ENCODE peak calls at places on chromosomes 13 and 19, in seven cellular contexts. I is lower leg skin; V is CD8-positive, alpha-beta T cell; O is sigmoid colon; L is heart left ventricle; P is brain microvascular endothelial cell; C is A549. B is an unnamed sample.

GRCh38 chr19:55494172-55494761 is 6.0 kb downstream of the SSC5D start:
- DNase-seq in C (no peak), O (peak), P (peak), V (no peak), L (peak), I (no peak), B (no peak)

GRCh38 chr13:58087566-58087965 is 456.0 kb downstream of the PCDH17 start:
- DNase-seq in P (no peak), L (no peak), V (no peak), O (no peak), I (no peak), C (no peak), B (no peak)

GRCh38 chr13:45108716-45109706 is 11.3 kb upstream of the GTF2F2 start:
- DNase-seq in L (no peak), V (no peak), P (peak), O (no peak), I (no peak), C (no peak), B (no peak)

GRCh38 chr13:31749929-31750328 is 10.6 kb downstream of the RXFP2 start:
- DNase-seq in L (no peak), O (no peak), P (peak), I (no peak), V (no peak), C (no peak), B (no peak)

GRCh38 chr13:33940898-33941297 is 122.9 kb downstream of the RFC3 start:
- DNase-seq in I (no peak), V (no peak), L (no peak), C (peak), O (no peak), P (no peak), B (no peak)

GRCh38 chr19:50001775-50002174 is 23.4 kb downstream of the VRK3 start:
- DNase-seq in O (no peak), V (no peak), I (no peak), P (no peak), L (no peak), C (no peak), B (no peak)

GRCh38 chr19:47190167-47190727 is 40.8 kb downstream of the BBC3 start:
- DNase-seq in P (peak), L (peak), C (peak), I (no peak), O (peak), V (peak), B (peak)

GRCh38 chr19:47507031-47507430 is 7.8 kb downstream of the NAPA start:
- DNase-seq in O (no peak), P (no peak), I (no peak), V (no peak), C (no peak), L (no peak), B (no peak)

GRCh38 chr13:19601749-19602725 is 31.4 kb upstream of the MPHOSPH8 start:
- DNase-seq in L (peak), P (no peak), V (no peak), O (no peak), C (peak), I (peak), B (no peak)

GRCh38 chr19:38658462-38659306 is 11.2 kb downstream of the ACTN4 start:
- DNase-seq in I (no peak), P (peak), O (peak), L (no peak), C (peak), V (no peak), B (peak)
- H3K4me3 ChIP-seq in I (no peak), P (no peak), O (peak), L (no peak), C (peak), V (no peak), B (no peak)

DNA sequence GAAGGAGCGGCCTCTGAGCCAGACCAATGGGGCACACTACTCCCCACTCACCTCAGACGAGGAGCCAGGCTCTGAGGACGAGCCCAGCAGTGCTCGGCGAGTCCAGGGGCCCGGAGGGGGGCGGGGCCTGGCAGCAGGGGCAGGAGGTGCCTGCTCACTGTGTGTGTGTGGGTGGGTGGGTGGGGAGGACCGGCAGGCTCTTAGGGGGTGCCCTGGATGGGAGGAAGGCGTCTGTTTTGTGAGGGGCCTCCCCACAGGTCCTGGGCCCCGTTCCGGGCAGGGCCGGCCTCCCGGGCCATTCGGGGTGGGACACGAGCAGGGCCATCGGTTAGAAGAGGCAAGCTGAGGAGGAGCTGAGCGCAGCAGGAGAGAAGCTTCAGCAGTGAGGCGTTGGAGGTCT is 12.7 kb downstream of the PLEKHJ1 start:
- DNase-seq in L (no peak), P (no peak), I (no peak), V (no peak), O (no peak), C (no peak), B (no peak)
- TF ChIP-seq CTCF in L (no peak), P (no peak), I (no peak), V (no peak), O (no peak), C (no peak), B (no peak)

DNA sequence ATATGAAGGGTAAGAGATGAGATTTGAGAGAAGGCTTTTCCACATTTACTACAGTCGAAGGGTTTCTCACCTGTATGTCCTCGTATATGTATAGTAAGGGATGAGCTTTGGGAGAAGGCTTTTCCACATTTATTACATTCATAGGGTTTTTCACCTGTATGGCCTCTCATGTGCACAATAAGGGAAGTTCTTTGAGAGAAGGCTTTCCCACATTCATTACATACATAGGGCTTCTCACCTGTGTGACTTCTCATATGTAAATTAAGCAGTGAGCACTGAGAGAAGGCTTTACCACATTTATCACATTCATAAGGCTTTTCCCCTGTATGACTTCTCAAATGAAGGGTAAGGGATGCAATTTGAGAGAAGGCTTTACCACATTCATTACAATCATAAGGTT is 41.8 kb downstream of the ZNF527 start:
- DNase-seq in I (no peak), L (no peak), C (no peak), O (no peak), P (no peak), V (no peak), B (no peak)
- H3K4me3 ChIP-seq in I (no peak), L (no peak), C (no peak), O (no peak), P (no peak), V (no peak), B (no peak)

GRCh38 chr13:105365831-105366230 is 1169.6 kb downstream of the EFNB2 start:
- DNase-seq in L (no peak), C (no peak), O (no peak), V (no peak), P (no peak), I (no peak), B (no peak)

GRCh38 chr13:105370011-105370645 is 1165.3 kb downstream of the EFNB2 start:
- DNase-seq in I (no peak), C (no peak), V (no peak), P (no peak), O (no peak), L (no peak), B (no peak)

GRCh38 chr13:105363747-105364177 is 1171.7 kb downstream of the EFNB2 start:
- DNase-seq in C (no peak), L (no peak), I (no peak), V (no peak), P (no peak), O (no peak), B (no peak)

DNA sequence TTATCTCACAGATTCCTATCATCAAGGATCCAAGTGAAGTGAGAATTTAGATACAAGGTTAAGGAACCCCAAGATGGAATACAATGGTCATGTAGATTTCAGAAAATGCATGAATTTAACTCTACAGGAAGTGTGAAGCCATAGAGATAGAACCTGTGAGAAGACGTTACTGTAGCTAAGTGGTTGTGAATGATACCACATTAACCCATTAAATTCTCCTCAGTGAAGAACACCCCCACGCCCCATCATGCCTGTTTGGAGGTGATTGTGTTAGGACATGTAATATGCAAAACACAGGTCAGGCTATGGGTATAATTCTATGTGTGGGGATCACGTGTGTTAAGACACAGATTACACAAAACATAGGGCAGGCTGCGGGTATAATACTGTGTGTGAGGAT is 1166.7 kb downstream of the EFNB2 start:
- DNase-seq in C (no peak), L (no peak), O (no peak), V (no peak), P (no peak), I (no peak), B (no peak)
- TF ChIP-seq CTCF in C (no peak), L (no peak), O (no peak), V (no peak), P (no peak), I (no peak), B (no peak)

B was measured in lung.